ENCODE peak calls at places on chromosomes 12 and 14, in five cellular contexts. A is IMR-90, C is uterus, J is esophagus squamous epithelium, Q is HepG2. O is an unnamed sample.
A peak's percentile ranks its signal among the peaks of the same experiment; 100 is the strongest.

GRCh38 chr12:55722948-55723347 is 2.8 kb downstream of the RDH5 start:
- DNase-seq in C (no peak), Q (no peak), J (no peak), A (no peak), O (peak; percentile 66)

GRCh38 chr12:95582230-95583058 is 31.2 kb upstream of the USP44 start:
- DNase-seq in C (no peak), J (no peak), A (peak; percentile 77), Q (peak; percentile 37), O (no peak)

GRCh38 chr12:30296486-30296885 is 399.2 kb downstream of the IPO8 start:
- DNase-seq in C (no peak), J (no peak), Q (no peak), A (no peak), O (no peak)

GRCh38 chr12:84056-84455 is 17.5 kb downstream of the IQSEC3 start:
- DNase-seq in Q (no peak), J (no peak), A (no peak), C (no peak), O (no peak)

GRCh38 chr14:101031721-101032120 is 128.2 kb upstream of the RTL1 start:
- DNase-seq in C (peak; percentile 4), A (no peak), J (no peak), Q (no peak), O (peak; percentile 38)

GRCh38 chr14:97381309-97381708 is 584.1 kb downstream of the VRK1 start:
- DNase-seq in Q (no peak), J (no peak), C (no peak), A (no peak), O (no peak)

GRCh38 chr12:95204141-95204866 is 13.0 kb downstream of the FGD6 start:
- DNase-seq in J (no peak), A (peak; percentile 95), C (peak; percentile 37), Q (no peak), O (peak; percentile 71)

GRCh38 chr12:127723236-127723635 is 543.7 kb upstream of the TMEM132C start:
- DNase-seq in C (no peak), A (no peak), J (no peak), Q (no peak), O (no peak)

GRCh38 chr12:20058068-20058467 is 310.3 kb upstream of the PDE3A start:
- DNase-seq in Q (no peak), C (no peak), A (no peak), J (no peak), O (no peak)

GRCh38 chr14:29553427-29553826 is 374.2 kb downstream of the PRKD1 start:
- DNase-seq in C (no peak), A (no peak), Q (no peak), J (no peak), O (no peak)

GRCh38 chr14:101076451-101077220 is 173.1 kb upstream of the RTL1 start:
- DNase-seq in A (no peak), J (no peak), C (no peak), Q (no peak), O (peak; percentile 52)

GRCh38 chr12:25994252-25994651 is 35.8 kb downstream of the RASSF8 start:
- DNase-seq in A (peak; percentile 96), C (no peak), Q (no peak), J (no peak), O (no peak)

GRCh38 chr14:75025082-75025481 is 22.4 kb downstream of the EIF2B2 start:
- DNase-seq in Q (no peak), J (no peak), A (peak; percentile 69), C (no peak), O (no peak)

GRCh38 chr12:28100717-28101116 is 89.5 kb upstream of the CCDC91 start:
- DNase-seq in A (no peak), J (no peak), C (no peak), Q (no peak), O (no peak)

DNA sequence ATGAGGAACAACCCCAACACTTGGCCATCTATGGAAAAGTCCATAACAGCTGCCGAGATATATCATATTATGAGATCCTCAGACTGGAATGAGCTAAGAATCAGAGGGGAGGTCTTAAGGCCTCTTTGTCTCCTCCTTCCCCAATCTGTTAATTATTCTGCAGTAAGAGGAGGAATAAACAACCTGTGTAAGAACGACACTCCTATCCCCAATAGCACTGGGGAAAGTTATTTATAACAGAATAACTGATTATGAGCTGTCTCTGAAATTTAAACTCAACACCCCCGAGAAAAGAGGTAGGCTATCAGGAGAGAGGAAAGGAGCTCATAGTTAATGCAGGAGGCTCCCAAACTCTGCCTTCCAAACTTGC is 68.0 kb downstream of the NIN start:
- DNase-seq in A (no peak), Q (no peak), C (no peak), J (no peak), O (no peak)
- TF ChIP-seq POLR2A in A (no peak), Q (no peak), C (no peak), J (no peak), O (no peak)

GRCh38 chr12:40226652-40227051 is 1.9 kb downstream of the LRRK2 start:
- DNase-seq in Q (no peak), A (peak; percentile 73), J (no peak), C (peak; percentile 75), O (peak; percentile 81)

GRCh38 chr12:40225337-40225983 is 663 bp downstream of the LRRK2 start:
- DNase-seq in C (no peak), Q (no peak), J (no peak), A (no peak), O (no peak)

GRCh38 chr12:40222247-40222646 is 2.5 kb upstream of the LRRK2 start:
- DNase-seq in Q (no peak), C (no peak), A (no peak), J (no peak), O (no peak)

GRCh38 chr12:40225984-40226602 is 1.3 kb downstream of the LRRK2 start:
- DNase-seq in C (no peak), J (no peak), Q (no peak), A (no peak), O (no peak)

DNA sequence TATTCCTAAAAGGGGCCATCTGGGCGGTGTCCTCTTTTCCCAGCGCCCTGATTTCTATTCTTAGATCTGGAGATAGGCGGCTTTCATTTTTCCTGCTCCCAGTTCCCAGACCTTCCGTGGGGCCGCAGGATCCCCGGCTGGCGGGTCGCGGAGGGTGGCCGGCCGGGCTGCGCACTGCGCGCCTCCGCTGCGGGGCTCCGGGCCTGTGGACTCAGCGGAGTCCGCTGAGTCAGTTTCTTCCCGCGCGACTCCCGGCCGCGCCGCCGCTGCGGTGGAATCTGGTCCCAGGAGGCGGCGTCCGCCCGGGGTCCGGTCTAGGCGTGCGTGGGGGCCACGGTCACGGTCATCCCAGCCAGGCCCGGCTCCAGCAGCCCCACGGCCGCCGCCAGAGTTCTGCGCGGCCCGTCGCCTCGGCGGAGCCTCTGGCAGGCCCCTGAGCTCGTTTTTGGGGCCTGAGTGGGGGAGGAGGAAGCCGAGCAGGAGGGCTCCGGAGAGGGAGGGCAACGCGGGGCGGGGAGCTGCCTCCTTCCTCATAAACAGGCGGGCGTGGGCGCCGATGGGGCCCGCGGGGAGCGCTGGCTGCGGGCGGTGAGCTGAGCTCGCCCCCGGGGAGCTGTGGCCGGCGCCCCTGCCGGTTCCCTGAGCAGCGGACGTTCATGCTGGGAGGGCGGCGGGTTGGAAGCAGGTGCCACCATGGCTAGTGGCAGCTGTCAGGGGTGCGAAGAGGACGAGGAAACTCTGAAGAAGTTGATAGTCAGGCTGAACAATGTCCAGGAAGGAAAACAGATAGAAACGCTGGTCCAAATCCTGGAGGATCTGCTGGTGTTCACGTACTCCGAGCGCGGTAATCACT is at the start of gene LRRK2:
- DNase-seq in C (peak; percentile 84), J (peak; percentile 25), A (peak; percentile 28), Q (no peak), O (peak; percentile 94)
- TF ChIP-seq POLR2A in C (peak; percentile 67), J (no peak), A (no peak), Q (no peak), O (peak; percentile 48)

GRCh38 chr12:57087689-57088441 is 1.0 kb upstream of the NAB2 start:
- DNase-seq in J (peak; percentile 53), Q (peak; percentile 60), C (peak; percentile 97), A (peak; percentile 98), O (peak; percentile 98)

GRCh38 chr12:57086951-57087688 is 1.8 kb upstream of the NAB2 start:
- DNase-seq in Q (no peak), A (peak; percentile 93), J (peak; percentile 61), C (peak; percentile 96), O (peak; percentile 98)

GRCh38 chr12:57088442-57089258 is at the start of gene NAB2:
- DNase-seq in C (peak; percentile 97), J (peak; percentile 79), A (peak; percentile 97), Q (peak; percentile 95), O (peak; percentile 99)

GRCh38 chr12:57089259-57090245 is 638 bp downstream of the NAB2 start:
- DNase-seq in C (peak; percentile 84), A (peak; percentile 51), J (no peak), Q (no peak), O (peak; percentile 92)

GRCh38 chr12:57085999-57086950 is 2.6 kb upstream of the NAB2 start:
- DNase-seq in Q (peak; percentile 50), C (peak; percentile 90), J (no peak), A (peak; percentile 83), O (peak; percentile 90)
- TF ChIP-seq POLR2A in Q (no peak), C (peak; percentile 39), J (no peak), A (no peak), O (no peak)

GRCh38 chr14:63852817-63853730 is at the start of gene SYNE2:
- DNase-seq in Q (peak; percentile 38), C (peak; percentile 67), J (no peak), A (peak; percentile 65), O (peak; percentile 84)
- TF ChIP-seq POLR2A in Q (peak; percentile 49), C (peak; percentile 77), J (no peak), A (no peak), O (no peak)

GRCh38 chr12:130872179-130873096 is 572 bp downstream of the RAN start:
- DNase-seq in Q (no peak), C (no peak), A (no peak), J (no peak), O (peak; percentile 66)

GRCh38 chr12:130873106-130873795 is 1.4 kb downstream of the RAN start:
- DNase-seq in J (no peak), Q (no peak), C (no peak), A (no peak), O (no peak)

GRCh38 chr12:130870442-130871285 is 1.2 kb upstream of the RAN start:
- DNase-seq in Q (peak; percentile 96), C (peak; percentile 66), A (peak; percentile 83), J (peak; percentile 28), O (peak; percentile 83)

GRCh38 chr12:130873825-130874224 is 2.0 kb downstream of the RAN start:
- DNase-seq in J (no peak), C (no peak), Q (no peak), A (no peak), O (no peak)

DNA sequence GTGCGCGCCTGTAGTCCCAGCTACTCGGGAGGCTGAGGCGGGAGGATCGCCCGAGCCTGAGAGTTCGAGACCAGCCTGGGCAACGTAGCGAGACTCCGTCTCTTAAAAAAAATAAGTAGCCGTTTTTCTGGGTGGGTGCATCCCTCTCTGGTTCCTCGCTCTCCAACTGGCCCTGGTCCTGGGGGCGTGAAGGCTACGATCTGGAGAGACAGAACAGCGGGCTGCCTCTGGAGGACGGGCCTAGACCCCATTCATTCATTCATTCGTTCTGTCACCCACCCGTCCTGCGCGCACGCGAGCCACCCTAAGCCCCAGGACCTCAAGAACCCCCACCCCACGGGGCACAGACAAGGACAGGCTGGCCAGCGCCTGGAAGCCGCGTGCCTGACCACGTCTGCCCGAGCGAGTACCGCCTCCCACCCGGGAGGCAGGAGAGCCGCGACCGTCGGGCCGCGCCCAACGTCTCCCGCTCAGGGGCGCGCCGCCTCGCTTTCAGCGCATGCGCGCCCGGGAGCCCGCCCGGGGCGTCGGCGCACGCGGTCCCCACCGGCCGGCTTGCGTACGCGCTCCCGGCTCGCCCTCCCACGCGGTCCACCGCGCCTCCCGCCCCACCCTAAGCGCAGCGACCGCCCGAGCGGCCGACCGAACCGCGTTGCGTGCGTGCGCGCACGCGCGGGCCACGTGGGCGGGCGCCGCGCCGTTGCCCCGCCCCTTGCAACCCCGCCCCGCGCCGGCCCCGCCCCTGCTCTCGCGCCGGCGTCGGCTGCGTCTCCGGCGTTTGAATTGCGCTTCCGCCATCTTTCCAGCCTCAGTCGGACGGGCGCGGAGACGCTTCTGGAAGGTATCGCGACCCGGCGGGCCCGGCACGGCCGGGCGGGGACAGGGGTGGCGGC is at the start of gene RAN:
- DNase-seq in A (peak; percentile 92), Q (peak; percentile 78), J (peak; percentile 66), C (peak; percentile 89), O (peak; percentile 96)
- TF ChIP-seq POLR2A in A (peak; percentile 86), Q (peak; percentile 75), J (no peak), C (peak; percentile 50), O (no peak)

O was measured in sigmoid colon.